ENCODE peak calls at places on chromosome 5, in nine cellular contexts. G, U, Q, Y, F, H, K, O and V are unnamed samples.
A peak's percentile ranks its signal among the peaks of the same experiment; 100 is the strongest.

GRCh38 chr5:170681013-170681433 is 102.5 kb upstream of the GABRP start:
- DNase-seq in G (no peak), U (peak; percentile 77), Q (peak; percentile 28), Y (no peak), F (no peak), H (peak; percentile 83), K (no peak), O (peak; percentile 29), V (no peak)

GRCh38 chr5:59246470-59247250 is 646.9 kb downstream of the PDE4D start:
- DNase-seq in G (no peak), U (no peak), Q (peak; percentile 45), Y (no peak), F (no peak), H (no peak), K (no peak), O (peak; percentile 53), V (no peak)

GRCh38 chr5:99449786-99450185 is 521.0 kb upstream of the CHD1 start:
- DNase-seq in G (no peak), U (no peak), Q (no peak), Y (no peak), F (no peak), H (no peak), K (no peak), O (peak; percentile 35), V (no peak)

GRCh38 chr5:178236685-178237084 is 4.1 kb upstream of the PHYKPL start:
- DNase-seq in G (no peak), U (no peak), Q (no peak), Y (no peak), F (no peak), H (no peak), K (no peak), O (no peak), V (no peak)

GRCh38 chr5:132883261-132883834 is 9.9 kb downstream of the LEAP2 start:
- DNase-seq in G (peak; percentile 34), U (no peak), Q (peak; percentile 74), Y (no peak), F (peak; percentile 71), H (peak; percentile 78), K (peak; percentile 22), O (peak; percentile 49), V (peak; percentile 12)

GRCh38 chr5:112419050-112419595 is at the start of gene EPB41L4A:
- DNase-seq in G (no peak), U (no peak), Q (no peak), Y (no peak), F (no peak), H (peak; percentile 39), K (no peak), O (peak; percentile 46), V (no peak)

GRCh38 chr5:151202381-151203139 is 21.3 kb downstream of the CCDC69 start:
- DNase-seq in G (peak; percentile 48), U (peak; percentile 68), Q (peak; percentile 71), Y (no peak), F (peak; percentile 68), H (peak; percentile 59), K (no peak), O (peak; percentile 88), V (no peak)

GRCh38 chr5:181283347-181283746 is 22.4 kb upstream of the TRIM52 start:
- DNase-seq in G (no peak), U (no peak), Q (no peak), Y (no peak), F (no peak), H (no peak), K (no peak), O (no peak), V (no peak)

GRCh38 chr5:31854181-31854624 is 215.3 kb downstream of the PDZD2 start:
- DNase-seq in G (no peak), U (no peak), Q (peak; percentile 26), Y (no peak), F (no peak), H (peak; percentile 21), K (no peak), O (peak; percentile 78), V (no peak)

GRCh38 chr5:125349432-125349831 is 603.0 kb upstream of the ZNF608 start:
- DNase-seq in G (no peak), U (no peak), Q (peak; percentile 16), Y (no peak), F (no peak), H (peak; percentile 49), K (no peak), O (no peak), V (no peak)